ENCODE peak calls at places on chromosomes 16 and 17, in five cellular contexts. H is NCI-H1105 treated with DMSO at 0.1 percent for 48 hours, K is tibial artery, S is GM04504, G is cardiac muscle cell. I is an unnamed sample.
A peak's percentile ranks its signal among the peaks of the same experiment; 100 is the strongest.

GRCh38 chr17:67922503-67922902 is 73.8 kb downstream of the C17orf58 start:
- DNase-seq in K (no peak), G (no peak), S (no peak), H (no peak), I (no peak)

GRCh38 chr16:29849505-29849904 is 13.5 kb downstream of the CDIPT start:
- DNase-seq in H (no peak), G (peak; percentile 68), K (no peak), S (no peak), I (no peak)

GRCh38 chr16:49833796-49834195 is 22.1 kb downstream of the ZNF423 start:
- DNase-seq in G (no peak), K (peak; percentile 68), H (no peak), S (no peak), I (no peak)

GRCh38 chr16:16042076-16042475 is 92.7 kb downstream of the ABCC1 start:
- DNase-seq in G (peak; percentile 49), K (no peak), H (no peak), S (peak; percentile 64), I (no peak)

GRCh38 chr17:60615840-60616239 is 15.8 kb downstream of the PPM1D start:
- DNase-seq in H (no peak), K (no peak), S (no peak), G (no peak), I (no peak)

GRCh38 chr16:89409161-89409711 is 81.1 kb downstream of the ANKRD11 start:
- DNase-seq in H (no peak), K (no peak), G (no peak), S (no peak), I (no peak)

GRCh38 chr17:2598166-2598565 is 4.7 kb downstream of the PAFAH1B1 start:
- DNase-seq in G (no peak), H (no peak), K (no peak), S (peak; percentile 29), I (no peak)

GRCh38 chr17:44581868-44582267 is 24.6 kb downstream of the FZD2 start:
- DNase-seq in H (no peak), K (no peak), G (no peak), S (no peak), I (no peak)

GRCh38 chr16:75996491-75996890 is 270.2 kb upstream of the CPHXL start:
- DNase-seq in H (no peak), S (no peak), G (no peak), K (no peak), I (no peak)

GRCh38 chr17:40922239-40922638 is 15.2 kb downstream of the KRT23 start:
- DNase-seq in K (peak; percentile 80), H (no peak), S (peak; percentile 82), G (no peak), I (peak; percentile 78)

GRCh38 chr16:85675528-85675927 is 13.2 kb downstream of the GINS2 start:
- DNase-seq in G (no peak), K (no peak), H (no peak), S (no peak), I (no peak)

GRCh38 chr17:4573682-4574081 is 10.6 kb upstream of the SMTNL2 start:
- DNase-seq in H (no peak), G (no peak), K (no peak), S (no peak), I (no peak)

GRCh38 chr17:69326302-69327059 is 452 bp downstream of the ABCA5 start:
- DNase-seq in S (peak; percentile 7), K (no peak), G (peak; percentile 21), H (peak; percentile 44), I (no peak)

GRCh38 chr17:77475012-77475976 is 334.5 kb downstream of the SEC14L1 start:
- DNase-seq in S (peak; percentile 69), G (no peak), K (no peak), H (no peak), I (no peak)

GRCh38 chr17:66177048-66177447 is 14.9 kb downstream of the CEP112 start:
- DNase-seq in S (no peak), K (no peak), H (peak; percentile 88), G (no peak), I (no peak)

GRCh38 chr16:56601325-56601724 is 7.1 kb upstream of the MT2A start:
- DNase-seq in S (no peak), G (no peak), H (no peak), K (no peak), I (no peak)

GRCh38 chr17:81251943-81252301 is 12.8 kb downstream of the NDUFAF8 start:
- DNase-seq in H (no peak), G (peak; percentile 47), K (no peak), S (no peak), I (no peak)

GRCh38 chr17:65156185-65156834 is 19.1 kb downstream of the RGS9 start:
- DNase-seq in H (no peak), S (no peak), G (peak; percentile 43), K (no peak), I (no peak)

GRCh38 chr17:10775058-10775457 is 28.8 kb downstream of the TMEM238L start:
- DNase-seq in S (no peak), G (no peak), K (no peak), H (no peak), I (no peak)

GRCh38 chr16:21179126-21179982 is 20.9 kb downstream of the LDAF1 start:
- DNase-seq in G (no peak), S (no peak), H (no peak), K (peak; percentile 54), I (no peak)

GRCh38 chr17:67156269-67157199 is 88.5 kb downstream of the HELZ start:
- DNase-seq in K (no peak), G (no peak), S (no peak), H (no peak), I (no peak)

GRCh38 chr17:62668091-62668804 is 40.8 kb downstream of the MRC2 start:
- DNase-seq in S (no peak), K (no peak), H (no peak), G (no peak), I (peak; percentile 62)

GRCh38 chr17:77847211-77848085 is 111.1 kb upstream of the TNRC6C start:
- DNase-seq in S (no peak), K (no peak), H (no peak), G (no peak), I (no peak)

GRCh38 chr16:31467151-31467550 is 4.8 kb upstream of the TGFB1I1 start:
- DNase-seq in G (no peak), H (no peak), S (no peak), K (no peak), I (no peak)

GRCh38 chr17:43917348-43918025 is 10.2 kb upstream of the MPP2 start:
- DNase-seq in G (peak; percentile 45), K (no peak), H (no peak), S (no peak), I (no peak)